ENCODE peak calls at places on chromosome 14, in five cellular contexts. M is GM13976, O is gastrocnemius medialis, V is right lobe of liver, C is AG10803. E is an unnamed sample.

GRCh38 chr14:78005325-78005724 is 164.8 kb upstream of the NRXN3 start:
- DNase-seq in M (peak), O (no peak), V (no peak), C (peak), E (peak)

GRCh38 chr14:100644383-100644782 is 57.2 kb upstream of the BEGAIN start:
- DNase-seq in M (no peak), O (no peak), V (no peak), C (no peak), E (no peak)

GRCh38 chr14:99649219-99649618 is 4.3 kb downstream of the HHIPL1 start:
- DNase-seq in M (no peak), O (no peak), V (no peak), C (peak), E (no peak)

GRCh38 chr14:74401504-74402241 is 24.3 kb downstream of the SYNDIG1L start:
- DNase-seq in M (peak), O (peak), V (no peak), C (no peak), E (peak)

GRCh38 chr14:76773188-76773885 is 12.1 kb downstream of the VASH1 start:
- DNase-seq in M (no peak), O (peak), V (no peak), C (peak), E (no peak)

GRCh38 chr14:100827140-100827517 is 1.2 kb downstream of the MEG3 start:
- DNase-seq in M (no peak), O (no peak), V (no peak), C (no peak), E (no peak)

GRCh38 chr14:33359288-33359881 is 420.7 kb downstream of the NPAS3 start:
- DNase-seq in M (no peak), O (no peak), V (no peak), C (no peak), E (no peak)

GRCh38 chr14:103628221-103628683 is 759 bp upstream of the KLC1 start:
- DNase-seq in M (peak), O (peak), V (peak), C (peak), E (peak)

GRCh38 chr14:51304428-51304827 is 64.4 kb downstream of the TMX1 start:
- DNase-seq in M (no peak), O (no peak), V (no peak), C (peak), E (no peak)

GRCh38 chr14:39988939-39989338 is 556.7 kb upstream of the FBXO33 start:
- DNase-seq in M (no peak), O (no peak), V (no peak), C (no peak), E (no peak)

GRCh38 chr14:99522457-99522891 is 41.3 kb downstream of the CCNK start:
- DNase-seq in M (no peak), O (no peak), V (peak), C (peak), E (no peak)

GRCh38 chr14:73463411-73463810 is 5.1 kb upstream of the NUMB start:
- DNase-seq in M (no peak), O (peak), V (no peak), C (peak), E (no peak)

GRCh38 chr14:102738373-102739189 is 38.7 kb upstream of the TRAF3 start:
- DNase-seq in M (no peak), O (no peak), V (no peak), C (no peak), E (no peak)

GRCh38 chr14:50943943-50944646 is at the start of gene PYGL:
- DNase-seq in M (peak), O (peak), V (peak), C (peak), E (peak)

GRCh38 chr14:46574236-46574970 is 77.2 kb downstream of the RPL10L start:
- DNase-seq in M (no peak), O (no peak), V (no peak), C (no peak), E (no peak)

GRCh38 chr14:30395065-30395464 is 163.9 kb upstream of the G2E3 start:
- DNase-seq in M (no peak), O (no peak), V (no peak), C (no peak), E (no peak)

GRCh38 chr14:102096569-102097188 is 9.8 kb upstream of the HSP90AA1 start:
- DNase-seq in M (peak), O (peak), V (peak), C (peak), E (peak)

GRCh38 chr14:106235356-106236159 is 709.2 kb downstream of the TMEM121 start:
- DNase-seq in M (no peak), O (no peak), V (no peak), C (no peak), E (no peak)

GRCh38 chr14:103179078-103179477 is 55.8 kb downstream of the TNFAIP2 start:
- DNase-seq in M (no peak), O (no peak), V (no peak), C (no peak), E (no peak)

GRCh38 chr14:98298481-98299227 is 973.3 kb downstream of the BCL11B start:
- DNase-seq in M (no peak), O (no peak), V (no peak), C (no peak), E (no peak)

GRCh38 chr14:100775351-100775830 is 48.7 kb downstream of the DLK1 start:
- DNase-seq in M (peak), O (no peak), V (no peak), C (no peak), E (peak)

GRCh38 chr14:90140298-90140955 is 78.6 kb downstream of the KCNK13 start:
- DNase-seq in M (no peak), O (no peak), V (no peak), C (no peak), E (no peak)

GRCh38 chr14:85867450-85867849 is 337.5 kb downstream of the FLRT2 start:
- DNase-seq in M (no peak), O (no peak), V (no peak), C (no peak), E (no peak)

GRCh38 chr14:75234173-75234855 is 44.3 kb upstream of the FOS start:
- DNase-seq in M (no peak), O (peak), V (peak), C (peak), E (no peak)

GRCh38 chr14:93926209-93926872 is 803 bp upstream of the FAM181A start:
- DNase-seq in M (no peak), O (no peak), V (no peak), C (no peak), E (no peak)

GRCh38 chr14:54048736-54049135 is 92.1 kb upstream of the BMP4 start:
- DNase-seq in M (no peak), O (no peak), V (no peak), C (no peak), E (no peak)

GRCh38 chr14:73180385-73180805 is 44.1 kb downstream of the PSEN1 start:
- DNase-seq in M (no peak), O (no peak), V (no peak), C (peak), E (no peak)

GRCh38 chr14:105856676-105857222 is 330.4 kb downstream of the TMEM121 start:
- DNase-seq in M (no peak), O (no peak), V (peak), C (no peak), E (no peak)

GRCh38 chr14:68391292-68392014 is 401.4 kb downstream of the ZFP36L1 start:
- DNase-seq in M (no peak), O (peak), V (no peak), C (peak), E (no peak)

GRCh38 chr14:101151226-101151929 is 247.9 kb upstream of the RTL1 start:
- DNase-seq in M (no peak), O (no peak), V (no peak), C (no peak), E (no peak)

GRCh38 chr14:52922656-52923055 is 28.2 kb downstream of the FERMT2 start:
- DNase-seq in M (no peak), O (no peak), V (no peak), C (peak), E (no peak)

GRCh38 chr14:99191663-99192621 is 80.1 kb downstream of the BCL11B start:
- DNase-seq in M (no peak), O (peak), V (no peak), C (peak), E (no peak)

GRCh38 chr14:73743431-73743931 is 29.3 kb upstream of the PNMA1 start:
- DNase-seq in M (no peak), O (peak), V (peak), C (peak), E (no peak)

GRCh38 chr14:81062816-81063215 is 107.4 kb downstream of the TSHR start:
- DNase-seq in M (no peak), O (no peak), V (no peak), C (no peak), E (no peak)

GRCh38 chr14:55580401-55581010 is 499 bp downstream of the KTN1 start:
- DNase-seq in M (peak), O (peak), V (peak), C (peak), E (peak)

GRCh38 chr14:30957813-30958370 is 67.6 kb upstream of the AP4S1 start:
- DNase-seq in M (no peak), O (no peak), V (no peak), C (no peak), E (no peak)

GRCh38 chr14:32010561-32011188 is 66.4 kb upstream of the ARHGAP5 start:
- DNase-seq in M (no peak), O (no peak), V (no peak), C (peak), E (no peak)

GRCh38 chr14:48398675-48399282 is 723.4 kb upstream of the MDGA2 start:
- DNase-seq in M (peak), O (no peak), V (no peak), C (peak), E (peak)

GRCh38 chr14:55324812-55325211 is 53.6 kb downstream of the FBXO34 start:
- DNase-seq in M (no peak), O (no peak), V (no peak), C (no peak), E (no peak)

GRCh38 chr14:99234982-99235491 is 37.0 kb downstream of the BCL11B start:
- DNase-seq in M (no peak), O (no peak), V (no peak), C (no peak), E (no peak)

DNA sequence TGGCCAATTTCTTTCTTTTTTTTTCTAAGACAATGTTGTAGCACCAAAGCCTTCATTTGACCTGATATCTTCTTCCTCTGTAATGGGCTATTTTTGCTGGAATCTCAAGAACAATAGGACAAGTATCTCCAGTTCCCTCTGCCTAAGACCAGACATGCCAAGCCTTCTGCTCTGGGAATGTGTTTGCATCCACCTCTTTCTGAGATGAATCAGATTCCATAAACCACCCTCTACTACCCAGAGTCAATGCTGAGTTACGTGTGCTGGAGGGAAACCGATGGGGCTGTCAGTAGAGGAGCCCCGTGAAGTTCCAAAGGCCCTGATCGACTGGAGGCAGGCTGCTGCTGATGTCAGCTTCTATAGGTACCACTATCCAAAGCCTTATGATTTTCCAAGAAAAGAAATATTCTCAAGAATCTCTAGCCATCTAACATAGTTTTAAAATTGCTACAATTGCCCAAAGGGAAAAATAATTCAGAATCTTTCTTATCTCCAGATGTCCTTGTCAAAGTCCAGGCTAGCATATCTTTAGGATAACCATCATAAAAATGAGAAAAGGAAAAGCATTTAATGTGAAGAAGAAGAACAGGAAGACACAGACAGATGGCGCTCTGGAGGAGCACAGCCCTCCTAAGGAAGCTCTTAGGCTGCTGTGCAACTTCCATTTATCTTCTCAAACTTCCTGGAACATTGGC is 101.9 kb downstream of the SLC8A3 start:
- DNase-seq in M (peak), O (no peak), V (no peak), C (peak), E (peak)
- TF ChIP-seq CTCF in M (peak), O (peak), V (peak), C (peak), E (peak)

GRCh38 chr14:92785601-92786426 is 8.3 kb upstream of the GOLGA5 start:
- DNase-seq in M (no peak), O (no peak), V (no peak), C (peak), E (no peak)

GRCh38 chr14:92780444-92780843 is 13.7 kb upstream of the GOLGA5 start:
- DNase-seq in M (no peak), O (no peak), V (no peak), C (peak), E (no peak)

GRCh38 chr14:92786427-92786756 is 7.7 kb upstream of the GOLGA5 start:
- DNase-seq in M (no peak), O (no peak), V (no peak), C (no peak), E (no peak)

GRCh38 chr14:92780865-92781264 is 13.2 kb upstream of the GOLGA5 start:
- DNase-seq in M (no peak), O (no peak), V (no peak), C (no peak), E (no peak)

DNA sequence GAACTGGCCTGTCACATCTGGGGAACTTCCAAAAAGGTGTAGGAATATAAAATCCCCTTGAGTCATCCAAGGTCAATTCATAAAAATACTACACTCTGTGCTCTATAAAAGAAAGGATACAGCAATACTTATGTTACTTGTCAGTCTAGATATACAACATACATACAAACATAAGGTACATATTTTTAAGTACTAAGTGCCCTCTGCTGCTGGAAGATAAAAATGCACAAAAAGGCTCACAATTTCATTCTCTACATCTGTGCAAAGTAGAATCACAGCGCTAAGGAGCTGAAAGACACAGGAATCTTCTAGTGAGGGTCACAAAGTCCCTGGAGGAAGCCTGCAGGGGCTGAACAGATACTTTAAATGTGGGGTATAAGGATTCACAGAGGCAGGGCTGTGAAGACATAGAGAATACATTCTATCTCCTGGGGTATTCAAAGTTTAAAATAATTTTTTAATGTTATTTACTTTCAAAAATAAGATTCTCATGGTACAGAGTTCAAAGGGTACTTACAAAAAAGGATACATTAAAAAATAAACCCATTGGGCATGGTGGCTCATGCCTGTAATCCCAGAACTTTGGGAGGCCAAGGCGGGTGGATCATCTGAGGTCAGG is 10.2 kb upstream of the GOLGA5 start:
- DNase-seq in M (peak), O (no peak), V (no peak), C (peak), E (peak)
- TF ChIP-seq CTCF in M (peak), O (peak), V (peak), C (peak), E (peak)

GRCh38 chr14:60233251-60233650 is 15.8 kb upstream of the PPM1A start:
- DNase-seq in M (no peak), O (no peak), V (no peak), C (no peak), E (no peak)
- TF ChIP-seq CTCF in M (no peak), O (no peak), V (no peak), C (no peak), E (no peak)

GRCh38 chr14:88493392-88494185 is 61.2 kb downstream of the PTPN21 start:
- DNase-seq in M (no peak), O (no peak), V (no peak), C (no peak), E (no peak)

GRCh38 chr14:88492272-88493089 is 62.3 kb downstream of the PTPN21 start:
- DNase-seq in M (peak), O (peak), V (no peak), C (peak), E (peak)

GRCh38 chr14:88488897-88489296 is 65.9 kb downstream of the PTPN21 start:
- DNase-seq in M (no peak), O (no peak), V (no peak), C (no peak), E (no peak)

GRCh38 chr14:88488081-88488480 is 66.7 kb downstream of the PTPN21 start:
- DNase-seq in M (no peak), O (no peak), V (no peak), C (no peak), E (no peak)

DNA sequence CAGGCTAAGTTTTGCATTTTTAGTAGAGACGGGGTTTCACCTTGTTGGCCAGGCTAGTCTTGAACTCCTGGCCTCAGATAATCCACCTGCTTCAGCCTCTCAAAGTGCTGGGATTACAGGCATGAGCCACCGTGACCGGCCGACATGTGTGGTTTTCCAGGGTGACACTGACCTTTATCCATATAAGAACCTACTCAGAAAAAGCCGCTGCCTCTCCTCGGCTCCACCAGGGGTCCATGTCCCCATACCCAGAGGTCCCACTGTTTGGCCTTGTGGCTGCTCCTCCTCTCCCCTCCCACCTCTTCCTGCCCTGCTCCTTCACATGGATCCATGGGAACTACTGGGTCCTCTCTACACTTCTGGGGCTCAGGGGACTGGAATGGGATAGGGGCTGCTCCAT is 64.6 kb downstream of the PTPN21 start:
- DNase-seq in M (no peak), O (no peak), V (no peak), C (no peak), E (no peak)
- TF ChIP-seq CTCF in M (no peak), O (no peak), V (no peak), C (no peak), E (no peak)

DNA sequence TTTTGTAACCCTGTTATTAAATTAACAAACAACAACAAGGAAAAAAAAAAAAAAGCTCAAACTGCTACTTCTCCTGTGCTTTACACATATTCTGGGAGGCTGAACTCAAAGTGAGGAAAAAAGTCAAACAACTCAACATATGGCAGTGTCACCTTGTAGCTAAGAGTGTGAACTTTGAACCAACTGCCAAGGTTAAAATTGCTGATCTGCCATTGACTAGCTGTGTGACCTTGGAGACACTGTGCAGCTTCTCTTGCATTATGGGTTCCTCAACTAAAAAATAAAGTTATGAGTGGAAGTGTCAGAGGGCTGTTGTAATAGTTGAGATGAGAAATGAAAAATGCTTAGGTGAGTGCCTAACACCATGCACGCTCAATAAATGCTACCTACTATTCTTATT is 34.2 kb downstream of the STXBP6 start:
- DNase-seq in M (no peak), O (no peak), V (no peak), C (no peak), E (no peak)
- TF ChIP-seq CTCF in M (no peak), O (no peak), V (no peak), C (no peak), E (no peak)

DNA sequence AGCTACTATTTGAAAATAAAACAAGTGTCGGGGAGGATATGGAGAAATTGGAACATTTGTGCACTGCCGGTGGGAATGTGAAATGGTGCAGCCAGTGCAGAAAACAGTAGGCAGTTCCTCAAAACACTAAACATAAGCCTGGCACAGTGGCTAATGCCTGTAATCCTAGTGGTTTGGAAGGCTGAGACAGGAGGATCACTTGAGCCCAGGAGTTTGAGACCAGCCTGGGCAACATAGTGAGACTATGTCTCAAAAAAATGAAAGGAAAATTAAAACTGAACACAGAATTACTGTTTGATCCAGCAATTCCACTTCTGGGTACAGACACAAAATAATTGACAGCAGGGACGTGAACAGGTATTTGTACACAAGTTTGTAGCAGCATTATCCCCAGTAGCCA is 12.6 kb downstream of the SIVA1 start:
- DNase-seq in M (no peak), O (no peak), V (no peak), C (no peak), E (no peak)
- TF ChIP-seq CTCF in M (no peak), O (no peak), V (no peak), C (no peak), E (no peak)

E was measured in GM13977.